ENCODE peak calls at places on chromosome 9, in five cellular contexts. One of them, this sample, is unnamed.

GRCh38 chr9:12819436-12820185 is 44.8 kb downstream of the LURAP1L start:
- DNase-seq in fibroblast of lung: no peak
- DNase-seq in heart right ventricle: no peak
- DNase-seq in upper lobe of right lung: no peak
- DNase-seq in stomach: no peak
- DNase-seq in this sample: no peak

GRCh38 chr9:99199938-99200539 is 21.7 kb downstream of the ALG2 start:
- DNase-seq in fibroblast of lung: no peak
- DNase-seq in heart right ventricle: no peak
- DNase-seq in upper lobe of right lung: no peak
- DNase-seq in stomach: no peak
- DNase-seq in this sample: no peak

GRCh38 chr9:119968837-119969707 is 599.8 kb upstream of the BRINP1 start:
- DNase-seq in fibroblast of lung: peak; percentile 57
- DNase-seq in heart right ventricle: peak; percentile 73
- DNase-seq in upper lobe of right lung: peak; percentile 86
- DNase-seq in stomach: peak; percentile 79
- DNase-seq in this sample: peak; percentile 61

GRCh38 chr9:23551171-23551795 is 274.8 kb downstream of the ELAVL2 start:
- DNase-seq in fibroblast of lung: no peak
- DNase-seq in heart right ventricle: no peak
- DNase-seq in upper lobe of right lung: no peak
- DNase-seq in stomach: no peak
- DNase-seq in this sample: no peak

GRCh38 chr9:112819635-112820496 is 69.3 kb downstream of the SNX30 start:
- DNase-seq in fibroblast of lung: peak; percentile 71
- DNase-seq in heart right ventricle: peak; percentile 38
- DNase-seq in upper lobe of right lung: no peak
- DNase-seq in stomach: peak; percentile 37
- DNase-seq in this sample: no peak

GRCh38 chr9:123445116-123445515 is 89.1 kb downstream of the CRB2 start:
- DNase-seq in fibroblast of lung: no peak
- DNase-seq in heart right ventricle: no peak
- DNase-seq in upper lobe of right lung: no peak
- DNase-seq in stomach: no peak
- DNase-seq in this sample: no peak

GRCh38 chr9:27665121-27665520 is 91.8 kb upstream of the C9orf72 start:
- DNase-seq in fibroblast of lung: no peak
- DNase-seq in heart right ventricle: no peak
- DNase-seq in upper lobe of right lung: no peak
- DNase-seq in stomach: no peak
- DNase-seq in this sample: no peak

GRCh38 chr9:85213650-85214607 is 527.8 kb downstream of the AGTPBP1 start:
- DNase-seq in fibroblast of lung: no peak
- DNase-seq in heart right ventricle: no peak
- DNase-seq in upper lobe of right lung: no peak
- DNase-seq in stomach: no peak
- DNase-seq in this sample: no peak

GRCh38 chr9:118596374-118597015 is 772.7 kb downstream of the BRINP1 start:
- DNase-seq in fibroblast of lung: no peak
- DNase-seq in heart right ventricle: no peak
- DNase-seq in upper lobe of right lung: no peak
- DNase-seq in stomach: no peak
- DNase-seq in this sample: no peak

GRCh38 chr9:98807070-98807810 is at the start of gene GALNT12:
- DNase-seq in fibroblast of lung: no peak
- DNase-seq in heart right ventricle: no peak
- DNase-seq in upper lobe of right lung: peak; percentile 78
- DNase-seq in stomach: peak; percentile 47
- DNase-seq in this sample: no peak

GRCh38 chr9:9212963-9213362 is 1399.8 kb downstream of the PTPRD start:
- DNase-seq in fibroblast of lung: no peak
- DNase-seq in heart right ventricle: no peak
- DNase-seq in upper lobe of right lung: no peak
- DNase-seq in stomach: no peak
- DNase-seq in this sample: no peak

GRCh38 chr9:12640866-12641636 is 52.1 kb upstream of the TYRP1 start:
- DNase-seq in fibroblast of lung: no peak
- DNase-seq in heart right ventricle: no peak
- DNase-seq in upper lobe of right lung: no peak
- DNase-seq in stomach: no peak
- DNase-seq in this sample: no peak

GRCh38 chr9:1208185-1208584 is 158.0 kb downstream of the DMRT2 start:
- DNase-seq in fibroblast of lung: peak; percentile 39
- DNase-seq in heart right ventricle: no peak
- DNase-seq in upper lobe of right lung: no peak
- DNase-seq in stomach: no peak
- DNase-seq in this sample: no peak

GRCh38 chr9:131999692-132000551 is 79.7 kb downstream of the MED27 start:
- DNase-seq in fibroblast of lung: peak; percentile 68
- DNase-seq in heart right ventricle: no peak
- DNase-seq in upper lobe of right lung: no peak
- DNase-seq in stomach: no peak
- DNase-seq in this sample: no peak
- TF ChIP-seq CTCF in fibroblast of lung: no peak
- TF ChIP-seq CTCF in heart right ventricle: no peak
- TF ChIP-seq CTCF in upper lobe of right lung: no peak
- TF ChIP-seq CTCF in stomach: no peak
- TF ChIP-seq CTCF in this sample: peak; percentile 16

GRCh38 chr9:104868303-104868686 is 59.7 kb downstream of the ABCA1 start:
- DNase-seq in fibroblast of lung: no peak
- DNase-seq in heart right ventricle: no peak
- DNase-seq in upper lobe of right lung: no peak
- DNase-seq in stomach: no peak
- DNase-seq in this sample: no peak

GRCh38 chr9:104863180-104863883 is 64.6 kb downstream of the ABCA1 start:
- DNase-seq in fibroblast of lung: peak; percentile 85
- DNase-seq in heart right ventricle: no peak
- DNase-seq in upper lobe of right lung: no peak
- DNase-seq in stomach: peak; percentile 38
- DNase-seq in this sample: no peak

GRCh38 chr9:104864675-104865104 is 63.3 kb downstream of the ABCA1 start:
- DNase-seq in fibroblast of lung: peak; percentile 88
- DNase-seq in heart right ventricle: no peak
- DNase-seq in upper lobe of right lung: no peak
- DNase-seq in stomach: no peak
- DNase-seq in this sample: no peak

GRCh38 chr9:104868687-104869404 is 59.1 kb downstream of the ABCA1 start:
- DNase-seq in fibroblast of lung: peak; percentile 92
- DNase-seq in heart right ventricle: peak; percentile 52
- DNase-seq in upper lobe of right lung: peak; percentile 82
- DNase-seq in stomach: peak; percentile 38
- DNase-seq in this sample: no peak

GRCh38 chr9:104866186-104866585 is 61.8 kb downstream of the ABCA1 start:
- DNase-seq in fibroblast of lung: no peak
- DNase-seq in heart right ventricle: no peak
- DNase-seq in upper lobe of right lung: no peak
- DNase-seq in stomach: no peak
- DNase-seq in this sample: no peak
- H3K4me1 ChIP-seq in fibroblast of lung: peaks cover 42% of the 10 kb centered on the region
- H3K4me1 ChIP-seq in heart right ventricle: peaks cover 29% of the 10 kb centered on the region
- H3K4me1 ChIP-seq in upper lobe of right lung: peaks cover 43% of the 10 kb centered on the region
- H3K4me1 ChIP-seq in stomach: peaks cover 81% of the 10 kb centered on the region
- H3K4me1 ChIP-seq in this sample: peaks cover 38% of the 10 kb centered on the region

GRCh38 chr9:97470076-97470475 is 31.4 kb upstream of the TMOD1 start:
- DNase-seq in fibroblast of lung: no peak
- DNase-seq in heart right ventricle: no peak
- DNase-seq in upper lobe of right lung: no peak
- DNase-seq in stomach: no peak
- DNase-seq in this sample: no peak
- TF ChIP-seq CTCF in fibroblast of lung: no peak
- TF ChIP-seq CTCF in heart right ventricle: no peak
- TF ChIP-seq CTCF in upper lobe of right lung: no peak
- TF ChIP-seq CTCF in stomach: no peak
- TF ChIP-seq CTCF in this sample: peak; percentile 21

GRCh38 chr9:91147079-91147708 is 214.5 kb downstream of the AUH start:
- DNase-seq in fibroblast of lung: no peak
- DNase-seq in heart right ventricle: no peak
- DNase-seq in upper lobe of right lung: no peak
- DNase-seq in stomach: no peak
- DNase-seq in this sample: no peak

GRCh38 chr9:91148306-91148705 is 213.4 kb downstream of the AUH start:
- DNase-seq in fibroblast of lung: no peak
- DNase-seq in heart right ventricle: no peak
- DNase-seq in upper lobe of right lung: no peak
- DNase-seq in stomach: no peak
- DNase-seq in this sample: no peak

GRCh38 chr9:91151014-91151740 is 210.5 kb downstream of the AUH start:
- DNase-seq in fibroblast of lung: peak; percentile 97
- DNase-seq in heart right ventricle: no peak
- DNase-seq in upper lobe of right lung: no peak
- DNase-seq in stomach: no peak
- DNase-seq in this sample: no peak

GRCh38 chr9:91151741-91152095 is 210.0 kb downstream of the AUH start:
- DNase-seq in fibroblast of lung: no peak
- DNase-seq in heart right ventricle: no peak
- DNase-seq in upper lobe of right lung: no peak
- DNase-seq in stomach: no peak
- DNase-seq in this sample: no peak

GRCh38 chr9:91150273-91151013 is 211.3 kb downstream of the AUH start:
- DNase-seq in fibroblast of lung: no peak
- DNase-seq in heart right ventricle: no peak
- DNase-seq in upper lobe of right lung: no peak
- DNase-seq in stomach: no peak
- DNase-seq in this sample: no peak
- H3K4me1 ChIP-seq in fibroblast of lung: no peaks in the 10 kb centered on the region
- H3K4me1 ChIP-seq in heart right ventricle: no peaks in the 10 kb centered on the region
- H3K4me1 ChIP-seq in upper lobe of right lung: no peaks in the 10 kb centered on the region
- H3K4me1 ChIP-seq in stomach: no peaks in the 10 kb centered on the region
- H3K4me1 ChIP-seq in this sample: peaks cover 16% of the 10 kb centered on the region

DNA sequence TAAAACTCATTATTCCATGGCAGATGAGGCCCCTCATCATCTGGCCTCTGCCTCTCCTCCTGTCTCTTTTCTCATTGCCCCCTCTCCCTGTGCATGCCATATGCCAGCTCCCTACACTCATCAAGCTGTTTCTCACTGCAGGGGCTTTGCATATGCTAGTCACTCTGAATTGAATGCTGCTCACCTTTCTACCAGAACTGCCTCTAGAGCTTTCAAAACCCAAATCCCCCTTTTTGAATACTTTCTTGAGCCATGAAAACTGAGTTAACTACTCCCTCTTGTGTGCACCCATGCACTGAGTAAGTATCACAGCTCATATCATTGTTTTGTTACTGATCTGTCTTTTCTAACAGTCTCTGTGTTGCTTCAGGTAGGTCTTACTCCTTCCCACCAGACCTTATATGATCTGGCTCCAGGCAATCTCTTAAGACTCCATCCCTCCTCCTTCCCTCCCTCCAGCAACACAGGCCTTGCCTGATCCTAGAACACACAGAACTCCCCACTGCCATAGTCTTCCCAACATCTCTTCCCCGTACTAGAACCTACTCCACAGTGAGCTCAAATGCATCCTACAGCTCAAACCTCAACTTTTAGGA is 60.5 kb downstream of the ASTN2 start:
- DNase-seq in fibroblast of lung: no peak
- DNase-seq in heart right ventricle: no peak
- DNase-seq in upper lobe of right lung: no peak
- DNase-seq in stomach: no peak
- DNase-seq in this sample: no peak
- TF ChIP-seq CTCF in fibroblast of lung: no peak
- TF ChIP-seq CTCF in heart right ventricle: no peak
- TF ChIP-seq CTCF in upper lobe of right lung: no peak
- TF ChIP-seq CTCF in stomach: no peak
- TF ChIP-seq CTCF in this sample: no peak